ENCODE peak calls at places on chromosomes 2 and 18, in four cellular contexts. Q is thoracic aorta, W is HCT116, E is heart left ventricle. K is an unnamed sample.

GRCh38 chr2:154425999-154426398 is 272.5 kb upstream of the KCNJ3 start:
- DNase-seq in W (no peak), E (peak), Q (no peak), K (no peak)

GRCh38 chr18:74689251-74689650 is 91.6 kb downstream of the ZNF407 start:
- DNase-seq in Q (no peak), W (no peak), E (no peak), K (no peak)

GRCh38 chr2:6186332-6187100 is 494.3 kb downstream of the SOX11 start:
- DNase-seq in E (peak), W (no peak), Q (no peak), K (no peak)

GRCh38 chr2:240391111-240392051 is 44.1 kb upstream of the GPC1 start:
- DNase-seq in W (no peak), Q (no peak), E (peak), K (no peak)

GRCh38 chr2:46964835-46965560 is 49.4 kb upstream of the MCFD2 start:
- DNase-seq in W (no peak), Q (no peak), E (no peak), K (no peak)

GRCh38 chr2:214395040-214395439 is 15.8 kb upstream of the VWC2L start:
- DNase-seq in Q (no peak), W (no peak), E (no peak), K (no peak)

GRCh38 chr2:187774551-187775071 is 220.4 kb upstream of the TFPI start:
- DNase-seq in E (no peak), W (no peak), Q (no peak), K (no peak)

GRCh38 chr18:28357785-28358401 is 181.0 kb upstream of the CDH2 start:
- DNase-seq in Q (no peak), W (peak), E (no peak), K (no peak)

GRCh38 chr2:80858955-80859354 is 554.4 kb upstream of the LRRTM1 start:
- DNase-seq in W (no peak), E (no peak), Q (no peak), K (no peak)

GRCh38 chr2:75464348-75464946 is 96.3 kb downstream of the EVA1A start:
- DNase-seq in E (no peak), W (peak), Q (no peak), K (no peak)

GRCh38 chr2:55524884-55525437 is 5.4 kb downstream of the CFAP36 start:
- DNase-seq in W (no peak), E (no peak), Q (no peak), K (no peak)

GRCh38 chr2:24816404-24816803 is 23.2 kb downstream of the CENPO start:
- DNase-seq in E (no peak), W (no peak), Q (no peak), K (no peak)

GRCh38 chr2:200509227-200509607 is 651 bp downstream of the KCTD18 start:
- DNase-seq in E (peak), W (no peak), Q (no peak), K (no peak)

GRCh38 chr2:139773720-139774277 is 993.6 kb upstream of the NXPH2 start:
- DNase-seq in Q (no peak), E (no peak), W (no peak), K (no peak)

GRCh38 chr2:75315436-75315835 is 116.1 kb upstream of the TACR1 start:
- DNase-seq in Q (no peak), E (no peak), W (no peak), K (no peak)

GRCh38 chr2:230356084-230356483 is 29.1 kb downstream of the SP140L start:
- DNase-seq in W (no peak), E (no peak), Q (no peak), K (no peak)

GRCh38 chr18:22983175-22983574 is 50.0 kb downstream of the RBBP8 start:
- DNase-seq in W (peak), Q (no peak), E (no peak), K (peak)

DNA sequence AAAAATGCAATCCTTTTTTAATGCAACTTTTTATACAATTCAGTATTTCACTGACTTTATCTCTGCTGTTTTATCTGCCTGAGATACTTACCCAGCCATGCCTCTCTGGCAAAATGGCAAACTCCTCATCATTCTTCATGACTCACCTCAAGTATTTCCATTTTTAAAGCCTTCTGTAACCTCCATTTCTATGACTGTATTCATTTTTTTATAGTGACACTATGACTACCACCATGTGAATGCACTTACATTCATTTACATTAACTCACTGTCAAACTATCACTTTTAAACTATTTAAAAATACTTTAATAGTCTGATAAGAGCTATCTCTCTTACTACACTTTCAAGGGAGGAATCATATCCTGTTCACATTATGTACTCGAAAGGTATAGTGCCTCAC is 99.4 kb upstream of the SCN7A start:
- DNase-seq in E (no peak), Q (no peak), W (no peak), K (no peak)
- H3K27ac ChIP-seq in E (no peak), Q (no peak), W (no peak), K (no peak)

GRCh38 chr2:239296020-239296932 is 104.5 kb downstream of the HDAC4 start:
- DNase-seq in W (no peak), E (no peak), Q (no peak), K (no peak)

GRCh38 chr2:239297142-239298125 is 103.4 kb downstream of the HDAC4 start:
- DNase-seq in W (no peak), Q (no peak), E (no peak), K (no peak)

GRCh38 chr2:239293450-239294430 is 107.1 kb downstream of the HDAC4 start:
- DNase-seq in E (no peak), Q (no peak), W (no peak), K (peak)

GRCh38 chr2:239294571-239295054 is 106.2 kb downstream of the HDAC4 start:
- DNase-seq in Q (no peak), W (no peak), E (no peak), K (no peak)

GRCh38 chr2:239295377-239296019 is 105.3 kb downstream of the HDAC4 start:
- DNase-seq in W (no peak), Q (no peak), E (no peak), K (peak)
- H3K27ac ChIP-seq in W (no peak), Q (peak), E (peak), K (peak)

GRCh38 chr2:165471349-165471975 is 2.0 kb downstream of the CSRNP3 start:
- DNase-seq in W (no peak), E (no peak), Q (no peak), K (no peak)

GRCh38 chr2:165467921-165468320 is 1.6 kb upstream of the CSRNP3 start:
- DNase-seq in E (no peak), Q (no peak), W (no peak), K (no peak)

GRCh38 chr2:165470351-165470750 is 853 bp downstream of the CSRNP3 start:
- DNase-seq in W (no peak), E (no peak), Q (no peak), K (no peak)

GRCh38 chr2:165466386-165466785 is 3.1 kb upstream of the CSRNP3 start:
- DNase-seq in E (no peak), W (no peak), Q (no peak), K (no peak)

GRCh38 chr2:165469417-165469816 is at the start of gene CSRNP3:
- DNase-seq in W (peak), E (peak), Q (no peak), K (no peak)
- H3K27ac ChIP-seq in W (no peak), E (peak), Q (no peak), K (no peak)

DNA sequence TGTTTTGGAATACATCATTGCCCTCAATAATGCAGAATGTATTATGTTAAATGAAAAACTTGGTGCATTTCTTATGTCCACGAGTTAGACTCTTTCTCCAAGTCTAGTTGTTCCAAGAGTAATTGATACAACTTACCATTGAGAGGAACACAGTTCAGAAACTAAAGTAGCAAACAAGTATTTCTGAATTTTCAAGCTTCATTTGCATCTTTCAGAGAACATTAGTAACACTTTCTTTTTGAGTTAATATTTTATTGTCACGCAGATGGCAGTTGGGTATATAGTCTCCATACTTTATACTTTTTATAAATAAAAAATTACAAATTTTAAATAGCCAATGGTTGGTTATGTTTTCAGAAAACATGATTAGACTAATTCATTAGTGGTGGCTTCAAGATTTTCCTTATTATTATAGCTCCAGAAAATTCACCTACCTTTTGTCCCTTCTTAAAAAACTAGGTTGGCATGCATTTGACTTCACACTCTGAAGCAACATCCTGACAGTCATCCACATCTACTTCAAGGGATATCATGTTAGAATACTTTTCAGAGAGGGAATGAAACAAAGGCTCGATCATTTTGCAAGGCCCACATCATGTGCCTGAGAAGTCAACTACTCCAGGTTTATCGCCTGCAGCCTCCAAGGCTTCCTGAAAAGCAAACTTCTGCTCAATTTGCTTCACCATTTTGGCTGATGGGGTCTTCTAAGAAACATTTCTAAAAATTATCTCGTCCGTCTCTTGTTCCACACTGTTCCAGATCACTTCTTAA is 29.9 kb downstream of the LYPD6B start:
- DNase-seq in W (no peak), E (no peak), Q (no peak), K (no peak)
- H3K27ac ChIP-seq in W (no peak), E (no peak), Q (no peak), K (no peak)

GRCh38 chr2:72271766-72272615 is 124.3 kb upstream of the CYP26B1 start:
- DNase-seq in W (no peak), Q (no peak), E (no peak), K (no peak)
- H3K27ac ChIP-seq in W (no peak), Q (no peak), E (no peak), K (no peak)

GRCh38 chr2:1249897-1250687 is 163.2 kb upstream of the TPO start:
- DNase-seq in E (no peak), W (no peak), Q (no peak), K (no peak)
- H3K27ac ChIP-seq in E (no peak), W (no peak), Q (no peak), K (no peak)

GRCh38 chr2:204015118-204015842 is 78.7 kb downstream of the ICOS start:
- DNase-seq in Q (no peak), W (no peak), E (no peak), K (peak)

GRCh38 chr2:204010611-204011560 is 74.3 kb downstream of the ICOS start:
- DNase-seq in Q (no peak), W (no peak), E (no peak), K (no peak)

GRCh38 chr2:204008352-204008751 is 71.8 kb downstream of the ICOS start:
- DNase-seq in Q (no peak), W (no peak), E (no peak), K (no peak)

GRCh38 chr2:204012081-204012653 is 75.6 kb downstream of the ICOS start:
- DNase-seq in Q (no peak), E (no peak), W (no peak), K (no peak)
- H3K27ac ChIP-seq in Q (peak), E (no peak), W (no peak), K (no peak)

K was measured in CD4-positive, alpha-beta memory T cell.